ENCODE peak calls at places on chromosomes 11 and 22, in eight cellular contexts. One of them, this sample, is unnamed.
A peak's percentile ranks its signal among the peaks of the same experiment; 100 is the strongest.

GRCh38 chr11:32297629-32298028 is 137.7 kb downstream of the WT1 start:
- DNase-seq in substantia nigra: no peak
- DNase-seq in body of pancreas: no peak
- DNase-seq in right cardiac atrium: no peak
- DNase-seq in fibroblast of lung: peak; percentile 79
- DNase-seq in spleen: no peak
- DNase-seq in keratinocyte: peak; percentile 4
- DNase-seq in Peyer's patch: no peak
- DNase-seq in this sample: no peak

GRCh38 chr22:44901301-44901700 is 108.5 kb downstream of the PHF21B start:
- DNase-seq in keratinocyte: no peak
- DNase-seq in right cardiac atrium: no peak
- DNase-seq in substantia nigra: no peak
- DNase-seq in fibroblast of lung: peak; percentile 21
- DNase-seq in spleen: no peak
- DNase-seq in Peyer's patch: no peak
- DNase-seq in body of pancreas: no peak
- DNase-seq in this sample: no peak

GRCh38 chr11:291281-292210 is 2.6 kb downstream of the PGGHG start:
- DNase-seq in Peyer's patch: peak; percentile 47
- DNase-seq in fibroblast of lung: no peak
- DNase-seq in spleen: peak; percentile 76
- DNase-seq in keratinocyte: no peak
- DNase-seq in body of pancreas: peak; percentile 3
- DNase-seq in right cardiac atrium: peak; percentile 14
- DNase-seq in substantia nigra: no peak
- DNase-seq in this sample: no peak

GRCh38 chr11:14644396-14645246 is 1.0 kb downstream of the PDE3B start:
- DNase-seq in Peyer's patch: peak; percentile 61
- DNase-seq in spleen: peak; percentile 92
- DNase-seq in fibroblast of lung: peak; percentile 31
- DNase-seq in right cardiac atrium: peak; percentile 43
- DNase-seq in body of pancreas: peak; percentile 61
- DNase-seq in keratinocyte: no peak
- DNase-seq in substantia nigra: peak; percentile 22
- DNase-seq in this sample: no peak

GRCh38 chr11:77778549-77778948 is 42.0 kb downstream of the RSF1 start:
- DNase-seq in fibroblast of lung: no peak
- DNase-seq in keratinocyte: no peak
- DNase-seq in body of pancreas: no peak
- DNase-seq in substantia nigra: no peak
- DNase-seq in Peyer's patch: no peak
- DNase-seq in right cardiac atrium: no peak
- DNase-seq in spleen: no peak
- DNase-seq in this sample: no peak

GRCh38 chr11:119691701-119692546 is 37.1 kb downstream of the NECTIN1 start:
- DNase-seq in right cardiac atrium: no peak
- DNase-seq in spleen: no peak
- DNase-seq in substantia nigra: no peak
- DNase-seq in fibroblast of lung: no peak
- DNase-seq in body of pancreas: no peak
- DNase-seq in keratinocyte: no peak
- DNase-seq in Peyer's patch: no peak
- DNase-seq in this sample: peak; percentile 99

GRCh38 chr22:29503811-29504372 is 23.9 kb downstream of the NEFH start:
- DNase-seq in fibroblast of lung: peak; percentile 79
- DNase-seq in substantia nigra: no peak
- DNase-seq in keratinocyte: no peak
- DNase-seq in body of pancreas: peak; percentile 34
- DNase-seq in spleen: no peak
- DNase-seq in Peyer's patch: peak; percentile 59
- DNase-seq in right cardiac atrium: peak; percentile 52
- DNase-seq in this sample: no peak

GRCh38 chr11:2521681-2522630 is 77.1 kb downstream of the KCNQ1 start:
- DNase-seq in keratinocyte: no peak
- DNase-seq in Peyer's patch: peak; percentile 42
- DNase-seq in substantia nigra: no peak
- DNase-seq in body of pancreas: peak; percentile 15
- DNase-seq in fibroblast of lung: no peak
- DNase-seq in spleen: peak; percentile 68
- DNase-seq in right cardiac atrium: peak; percentile 6
- DNase-seq in this sample: no peak

GRCh38 chr11:106424111-106424510 is 346.6 kb downstream of the AASDHPPT start:
- DNase-seq in fibroblast of lung: peak; percentile 78
- DNase-seq in Peyer's patch: no peak
- DNase-seq in body of pancreas: no peak
- DNase-seq in keratinocyte: peak; percentile 75
- DNase-seq in right cardiac atrium: no peak
- DNase-seq in substantia nigra: no peak
- DNase-seq in spleen: no peak
- DNase-seq in this sample: peak; percentile 29

GRCh38 chr11:116357769-116358544 is 414.8 kb downstream of the BUD13 start:
- DNase-seq in substantia nigra: no peak
- DNase-seq in Peyer's patch: peak; percentile 61
- DNase-seq in right cardiac atrium: no peak
- DNase-seq in body of pancreas: no peak
- DNase-seq in spleen: no peak
- DNase-seq in fibroblast of lung: no peak
- DNase-seq in keratinocyte: no peak
- DNase-seq in this sample: no peak

GRCh38 chr11:110505514-110506284 is 76.0 kb downstream of the FDX1 start:
- DNase-seq in Peyer's patch: no peak
- DNase-seq in spleen: no peak
- DNase-seq in fibroblast of lung: no peak
- DNase-seq in body of pancreas: no peak
- DNase-seq in keratinocyte: no peak
- DNase-seq in right cardiac atrium: peak; percentile 31
- DNase-seq in substantia nigra: no peak
- DNase-seq in this sample: no peak

GRCh38 chr11:56750190-56750589 is 1.7 kb upstream of the OR9G4 start:
- DNase-seq in keratinocyte: no peak
- DNase-seq in fibroblast of lung: no peak
- DNase-seq in Peyer's patch: no peak
- DNase-seq in right cardiac atrium: no peak
- DNase-seq in spleen: no peak
- DNase-seq in substantia nigra: no peak
- DNase-seq in body of pancreas: no peak
- DNase-seq in this sample: no peak

GRCh38 chr11:115488945-115489344 is 15.3 kb downstream of the CADM1 start:
- DNase-seq in keratinocyte: no peak
- DNase-seq in right cardiac atrium: no peak
- DNase-seq in body of pancreas: no peak
- DNase-seq in spleen: no peak
- DNase-seq in Peyer's patch: no peak
- DNase-seq in substantia nigra: no peak
- DNase-seq in fibroblast of lung: peak; percentile 39
- DNase-seq in this sample: peak; percentile 27

GRCh38 chr11:109112748-109113378 is 309.1 kb upstream of the C11orf87 start:
- DNase-seq in Peyer's patch: no peak
- DNase-seq in keratinocyte: no peak
- DNase-seq in fibroblast of lung: no peak
- DNase-seq in substantia nigra: no peak
- DNase-seq in right cardiac atrium: no peak
- DNase-seq in body of pancreas: peak; percentile 28
- DNase-seq in spleen: no peak
- DNase-seq in this sample: no peak

GRCh38 chr22:22822106-22822505 is 65.5 kb upstream of the IGLL5 start:
- DNase-seq in keratinocyte: no peak
- DNase-seq in right cardiac atrium: no peak
- DNase-seq in fibroblast of lung: no peak
- DNase-seq in Peyer's patch: no peak
- DNase-seq in body of pancreas: no peak
- DNase-seq in substantia nigra: no peak
- DNase-seq in spleen: peak; percentile 64
- DNase-seq in this sample: no peak

GRCh38 chr22:22825213-22825593 is 62.4 kb upstream of the IGLL5 start:
- DNase-seq in body of pancreas: no peak
- DNase-seq in substantia nigra: no peak
- DNase-seq in fibroblast of lung: no peak
- DNase-seq in keratinocyte: no peak
- DNase-seq in right cardiac atrium: no peak
- DNase-seq in spleen: no peak
- DNase-seq in Peyer's patch: no peak
- DNase-seq in this sample: no peak

GRCh38 chr22:22823126-22823804 is 64.4 kb upstream of the IGLL5 start:
- DNase-seq in substantia nigra: no peak
- DNase-seq in Peyer's patch: no peak
- DNase-seq in right cardiac atrium: no peak
- DNase-seq in fibroblast of lung: no peak
- DNase-seq in spleen: peak; percentile 66
- DNase-seq in keratinocyte: no peak
- DNase-seq in body of pancreas: no peak
- DNase-seq in this sample: no peak

GRCh38 chr22:22827187-22827948 is 60.2 kb upstream of the IGLL5 start:
- DNase-seq in spleen: no peak
- DNase-seq in keratinocyte: no peak
- DNase-seq in fibroblast of lung: no peak
- DNase-seq in Peyer's patch: no peak
- DNase-seq in substantia nigra: no peak
- DNase-seq in body of pancreas: no peak
- DNase-seq in right cardiac atrium: no peak
- DNase-seq in this sample: no peak

GRCh38 chr22:22824340-22825212 is 63.0 kb upstream of the IGLL5 start:
- DNase-seq in body of pancreas: no peak
- DNase-seq in fibroblast of lung: no peak
- DNase-seq in keratinocyte: no peak
- DNase-seq in Peyer's patch: no peak
- DNase-seq in spleen: no peak
- DNase-seq in right cardiac atrium: no peak
- DNase-seq in substantia nigra: no peak
- DNase-seq in this sample: no peak
- H3K27ac ChIP-seq in body of pancreas: no peak overlapping the region
- H3K27ac ChIP-seq in fibroblast of lung: no peak overlapping the region
- H3K27ac ChIP-seq in keratinocyte: no peak overlapping the region
- H3K27ac ChIP-seq in Peyer's patch: no peak overlapping the region
- H3K27ac ChIP-seq in spleen: no peak overlapping the region
- H3K27ac ChIP-seq in right cardiac atrium: no peak overlapping the region
- H3K27ac ChIP-seq in substantia nigra: no peak overlapping the region
- H3K27ac ChIP-seq in this sample: no peak overlapping the region

GRCh38 chr11:70456921-70457532 is 58.7 kb downstream of the CTTN start:
- DNase-seq in fibroblast of lung: peak; percentile 14
- DNase-seq in Peyer's patch: no peak
- DNase-seq in spleen: no peak
- DNase-seq in substantia nigra: no peak
- DNase-seq in body of pancreas: no peak
- DNase-seq in right cardiac atrium: no peak
- DNase-seq in keratinocyte: no peak
- DNase-seq in this sample: no peak
- H3K27ac ChIP-seq in fibroblast of lung: no peak overlapping the region
- H3K27ac ChIP-seq in Peyer's patch: no peak overlapping the region
- H3K27ac ChIP-seq in spleen: no peak overlapping the region
- H3K27ac ChIP-seq in substantia nigra: no peak overlapping the region
- H3K27ac ChIP-seq in body of pancreas: no peak overlapping the region
- H3K27ac ChIP-seq in right cardiac atrium: no peak overlapping the region
- H3K27ac ChIP-seq in keratinocyte: no peak overlapping the region
- H3K27ac ChIP-seq in this sample: no peak overlapping the region

DNA sequence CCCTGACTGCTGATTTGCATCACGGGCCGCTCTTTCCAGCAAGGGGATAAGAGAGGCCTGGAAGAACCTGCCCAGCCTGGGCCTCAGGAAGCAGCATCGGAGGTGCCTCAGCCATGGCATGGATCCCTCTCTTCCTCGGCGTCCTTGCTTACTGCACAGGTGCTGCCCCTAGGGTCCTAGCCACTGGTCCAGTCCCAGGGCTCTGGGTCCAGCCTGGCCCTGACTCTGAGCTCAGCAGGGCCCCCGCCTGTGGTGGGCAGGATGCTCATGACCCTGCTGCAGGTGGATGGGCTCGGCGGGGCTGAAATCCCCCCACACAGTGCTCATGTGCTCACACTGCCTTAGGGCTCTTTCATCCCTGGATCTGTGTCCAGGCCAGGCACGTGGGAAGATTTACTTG is 7.0 kb upstream of the IGLL5 start:
- DNase-seq in body of pancreas: no peak
- DNase-seq in right cardiac atrium: no peak
- DNase-seq in spleen: no peak
- DNase-seq in Peyer's patch: no peak
- DNase-seq in keratinocyte: no peak
- DNase-seq in fibroblast of lung: no peak
- DNase-seq in substantia nigra: no peak
- DNase-seq in this sample: no peak
- H3K27ac ChIP-seq in body of pancreas: no peak overlapping the region
- H3K27ac ChIP-seq in right cardiac atrium: no peak overlapping the region
- H3K27ac ChIP-seq in spleen: no peak overlapping the region
- H3K27ac ChIP-seq in Peyer's patch: no peak overlapping the region
- H3K27ac ChIP-seq in keratinocyte: no peak overlapping the region
- H3K27ac ChIP-seq in fibroblast of lung: no peak overlapping the region
- H3K27ac ChIP-seq in substantia nigra: no peak overlapping the region
- H3K27ac ChIP-seq in this sample: no peak overlapping the region

GRCh38 chr11:86547727-86548126 is 124.7 kb downstream of the ME3 start:
- DNase-seq in fibroblast of lung: no peak
- DNase-seq in right cardiac atrium: no peak
- DNase-seq in substantia nigra: no peak
- DNase-seq in body of pancreas: no peak
- DNase-seq in keratinocyte: no peak
- DNase-seq in spleen: no peak
- DNase-seq in Peyer's patch: no peak
- DNase-seq in this sample: no peak
- H3K27ac ChIP-seq in fibroblast of lung: no peak overlapping the region
- H3K27ac ChIP-seq in right cardiac atrium: peak overlapping the region; percentile 91
- H3K27ac ChIP-seq in substantia nigra: no peak overlapping the region
- H3K27ac ChIP-seq in body of pancreas: peak overlapping the region; percentile 29
- H3K27ac ChIP-seq in keratinocyte: no peak overlapping the region
- H3K27ac ChIP-seq in spleen: peak overlapping the region; percentile 74
- H3K27ac ChIP-seq in Peyer's patch: peak overlapping the region; percentile 39
- H3K27ac ChIP-seq in this sample: no peak overlapping the region

DNA sequence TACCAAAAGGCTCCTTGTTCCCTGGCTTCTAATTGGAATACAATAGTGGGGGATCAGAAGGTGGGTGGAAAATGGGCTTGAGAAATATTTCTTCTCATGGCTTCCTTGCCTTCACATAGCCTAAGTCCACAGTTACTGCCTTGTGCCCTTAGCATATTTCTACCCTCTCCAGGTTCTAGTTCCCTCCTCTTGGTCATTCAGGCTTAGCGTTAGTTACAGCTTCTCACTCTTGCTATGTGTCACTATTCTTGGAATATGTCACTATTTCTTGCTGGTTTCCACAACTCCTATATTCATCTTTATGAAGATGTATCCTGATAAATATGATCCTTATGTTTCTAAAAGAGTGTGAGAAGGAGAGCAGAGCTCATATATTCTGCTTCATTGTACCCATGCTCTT is 2.5 kb downstream of the OR2D2 start:
- DNase-seq in fibroblast of lung: no peak
- DNase-seq in body of pancreas: no peak
- DNase-seq in Peyer's patch: no peak
- DNase-seq in keratinocyte: no peak
- DNase-seq in spleen: no peak
- DNase-seq in right cardiac atrium: no peak
- DNase-seq in substantia nigra: no peak
- DNase-seq in this sample: no peak
- H3K27ac ChIP-seq in fibroblast of lung: no peak overlapping the region
- H3K27ac ChIP-seq in body of pancreas: no peak overlapping the region
- H3K27ac ChIP-seq in Peyer's patch: no peak overlapping the region
- H3K27ac ChIP-seq in keratinocyte: no peak overlapping the region
- H3K27ac ChIP-seq in spleen: no peak overlapping the region
- H3K27ac ChIP-seq in right cardiac atrium: no peak overlapping the region
- H3K27ac ChIP-seq in substantia nigra: no peak overlapping the region
- H3K27ac ChIP-seq in this sample: no peak overlapping the region

DNA sequence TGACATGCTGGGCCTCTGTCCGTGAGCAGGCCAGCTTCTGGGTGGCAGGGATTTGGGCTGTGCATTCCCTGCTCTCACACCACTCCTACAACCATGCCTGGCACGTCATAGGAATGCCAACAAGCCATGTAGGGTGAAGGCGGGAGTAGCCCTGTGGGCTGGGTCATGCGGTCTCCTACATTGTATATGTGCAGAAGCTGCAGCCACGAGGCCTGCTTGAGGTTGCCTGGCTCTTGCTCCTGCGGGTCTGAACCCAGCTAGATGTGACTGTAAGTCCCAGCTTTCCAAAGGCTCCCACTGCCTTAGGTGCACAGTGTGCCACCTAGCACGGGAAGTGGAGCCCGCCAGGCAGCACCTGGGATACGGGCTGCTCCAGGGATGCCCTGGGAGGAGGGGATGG is 14.6 kb downstream of the MYEOV start:
- DNase-seq in fibroblast of lung: no peak
- DNase-seq in substantia nigra: no peak
- DNase-seq in keratinocyte: no peak
- DNase-seq in body of pancreas: no peak
- DNase-seq in right cardiac atrium: no peak
- DNase-seq in Peyer's patch: no peak
- DNase-seq in spleen: no peak
- DNase-seq in this sample: no peak
- H3K27ac ChIP-seq in fibroblast of lung: no peak overlapping the region
- H3K27ac ChIP-seq in substantia nigra: no peak overlapping the region
- H3K27ac ChIP-seq in keratinocyte: no peak overlapping the region
- H3K27ac ChIP-seq in body of pancreas: no peak overlapping the region
- H3K27ac ChIP-seq in right cardiac atrium: no peak overlapping the region
- H3K27ac ChIP-seq in Peyer's patch: no peak overlapping the region
- H3K27ac ChIP-seq in spleen: no peak overlapping the region
- H3K27ac ChIP-seq in this sample: no peak overlapping the region

This sample was measured in epithelial cell of prostate.